ENCODE peak calls at places on chromosome 16, in eight cellular contexts. P, Z, M, T, B, X, O and K are unnamed samples.

GRCh38 chr16:72554935-72555334 is 383.0 kb upstream of the PMFBP1 start:
- DNase-seq in P (no peak), Z (no peak), M (no peak), T (peak; percentile 49), B (no peak), X (no peak), O (no peak), K (no peak)

GRCh38 chr16:28136751-28137434 is 73.4 kb upstream of the GSG1L start:
- DNase-seq in P (peak; percentile 2), Z (no peak), M (peak; percentile 51), T (no peak), B (no peak), X (no peak), O (no peak), K (peak; percentile 57)

GRCh38 chr16:12794486-12795399 is 8.9 kb downstream of the CPPED1 start:
- DNase-seq in P (no peak), Z (no peak), M (no peak), T (no peak), B (no peak), X (no peak), O (no peak), K (peak; percentile 51)

GRCh38 chr16:68472581-68472980 is 24.3 kb upstream of the SMPD3 start:
- DNase-seq in P (no peak), Z (no peak), M (no peak), T (no peak), B (no peak), X (no peak), O (no peak), K (no peak)

GRCh38 chr16:73049051-73049910 is 1.4 kb upstream of the ZFHX3 start:
- DNase-seq in P (no peak), Z (no peak), M (no peak), T (no peak), B (no peak), X (no peak), O (peak; percentile 69), K (no peak)

GRCh38 chr16:63228259-63228658 is 1192.0 kb upstream of the CDH8 start:
- DNase-seq in P (no peak), Z (no peak), M (no peak), T (no peak), B (no peak), X (no peak), O (no peak), K (no peak)

GRCh38 chr16:67841816-67842508 is at the start of gene THAP11:
- DNase-seq in P (peak; percentile 89), Z (peak; percentile 98), M (peak; percentile 96), T (peak; percentile 97), B (peak; percentile 91), X (peak; percentile 96), O (peak; percentile 97), K (peak; percentile 95)

GRCh38 chr16:74123826-74124225 is 172.8 kb upstream of the PSMD7 start:
- DNase-seq in P (no peak), Z (no peak), M (no peak), T (no peak), B (no peak), X (no peak), O (no peak), K (no peak)

GRCh38 chr16:65884018-65884417 is 482.5 kb upstream of the CDH5 start:
- DNase-seq in P (no peak), Z (no peak), M (no peak), T (no peak), B (no peak), X (no peak), O (no peak), K (no peak)

GRCh38 chr16:13560151-13560550 is 359.8 kb upstream of the ERCC4 start:
- DNase-seq in P (no peak), Z (no peak), M (no peak), T (no peak), B (no peak), X (no peak), O (no peak), K (no peak)

GRCh38 chr16:67378642-67379041 is 14.7 kb downstream of the TPPP3 start:
- DNase-seq in P (no peak), Z (no peak), M (no peak), T (no peak), B (no peak), X (no peak), O (no peak), K (no peak)

GRCh38 chr16:56212144-56212543 is 20.9 kb downstream of the GNAO1 start:
- DNase-seq in P (no peak), Z (no peak), M (no peak), T (no peak), B (no peak), X (no peak), O (no peak), K (no peak)

GRCh38 chr16:57741660-57742191 is 6.2 kb downstream of the KATNB1 start:
- DNase-seq in P (no peak), Z (no peak), M (no peak), T (no peak), B (no peak), X (no peak), O (peak; percentile 30), K (no peak)

GRCh38 chr16:8721693-8722348 is 47.4 kb downstream of the ABAT start:
- DNase-seq in P (no peak), Z (no peak), M (no peak), T (no peak), B (no peak), X (no peak), O (no peak), K (no peak)

GRCh38 chr16:72400257-72401078 is 228.5 kb upstream of the PMFBP1 start:
- DNase-seq in P (no peak), Z (no peak), M (peak; percentile 35), T (peak; percentile 87), B (no peak), X (peak; percentile 73), O (no peak), K (peak; percentile 51)

GRCh38 chr16:47970291-47970931 is 185.4 kb downstream of the ABCC12 start:
- DNase-seq in P (no peak), Z (no peak), M (no peak), T (peak; percentile 63), B (no peak), X (peak; percentile 10), O (no peak), K (peak; percentile 51)

GRCh38 chr16:4358831-4359561 is 7.9 kb upstream of the PAM16 start:
- DNase-seq in P (peak; percentile 51), Z (no peak), M (peak; percentile 38), T (peak; percentile 46), B (peak; percentile 70), X (peak; percentile 57), O (peak; percentile 85), K (no peak)
- H3K4me3 ChIP-seq in P (no peak overlapping the region), Z (no peak overlapping the region), M (no peak overlapping the region), T (no peak overlapping the region), B (no peak overlapping the region), X (no peak overlapping the region), O (no peak overlapping the region), K (no peak overlapping the region)

DNA sequence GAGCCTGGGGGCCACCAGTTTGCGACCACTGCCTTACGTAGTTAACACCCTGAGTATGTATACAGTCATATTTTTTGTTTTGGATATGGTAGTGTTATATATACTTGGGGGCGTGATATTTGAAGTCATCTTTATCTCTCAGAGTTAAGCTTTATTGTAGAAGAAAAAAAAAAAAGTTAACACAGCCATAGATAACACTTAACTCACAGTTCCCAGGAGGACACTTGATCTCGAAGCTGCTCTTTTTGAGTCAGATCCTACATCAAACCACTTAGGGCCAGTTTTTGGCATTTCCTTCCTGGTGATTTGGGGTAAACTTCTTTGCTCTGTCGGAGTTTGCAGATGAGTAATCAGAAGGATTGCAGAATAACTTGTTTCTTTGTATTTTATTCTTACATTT is 5.8 kb downstream of the ITPRIPL2 start:
- DNase-seq in P (no peak), Z (no peak), M (no peak), T (peak; percentile 95), B (no peak), X (peak; percentile 67), O (no peak), K (no peak)
- H3K4me3 ChIP-seq in P (no peak overlapping the region), Z (peak overlapping the region; percentile 31), M (no peak overlapping the region), T (peak overlapping the region; percentile 53), B (no peak overlapping the region), X (peak overlapping the region; percentile 47), O (peak overlapping the region; percentile 94), K (no peak overlapping the region)

DNA sequence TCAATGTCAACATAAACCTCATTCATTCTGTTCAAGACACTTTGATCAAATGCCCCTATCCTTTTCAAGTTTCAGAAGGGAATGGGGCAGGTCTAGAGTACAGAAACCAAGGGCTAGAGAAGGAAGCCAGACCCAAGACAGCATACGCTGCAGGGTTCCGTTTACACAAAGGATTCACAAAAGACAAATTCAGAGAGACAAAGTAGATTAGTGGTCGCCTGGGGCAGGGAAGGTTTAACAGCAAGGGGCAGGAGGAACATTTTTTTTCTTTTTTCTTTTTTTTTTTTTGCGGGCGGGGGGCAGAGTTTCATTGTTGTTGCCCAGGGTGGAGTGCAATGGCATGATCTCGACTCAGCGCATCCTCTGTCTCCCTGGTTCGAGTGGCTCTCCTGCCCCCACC is 19.9 kb upstream of the TRAP1 start:
- DNase-seq in P (no peak), Z (no peak), M (no peak), T (no peak), B (no peak), X (no peak), O (no peak), K (no peak)
- H3K4me3 ChIP-seq in P (no peak overlapping the region), Z (no peak overlapping the region), M (no peak overlapping the region), T (no peak overlapping the region), B (no peak overlapping the region), X (no peak overlapping the region), O (no peak overlapping the region), K (no peak overlapping the region)

GRCh38 chr16:1960665-1961630 is 1.6 kb downstream of the NDUFB10 start:
- DNase-seq in P (no peak), Z (no peak), M (peak; percentile 13), T (peak; percentile 50), B (no peak), X (peak; percentile 82), O (no peak), K (peak; percentile 68)
- H3K4me3 ChIP-seq in P (no peak overlapping the region), Z (peak overlapping the region; percentile 70), M (peak overlapping the region; percentile 91), T (peak overlapping the region; percentile 85), B (no peak overlapping the region), X (peak overlapping the region; percentile 90), O (peak overlapping the region; percentile 92), K (peak overlapping the region; percentile 81)

DNA sequence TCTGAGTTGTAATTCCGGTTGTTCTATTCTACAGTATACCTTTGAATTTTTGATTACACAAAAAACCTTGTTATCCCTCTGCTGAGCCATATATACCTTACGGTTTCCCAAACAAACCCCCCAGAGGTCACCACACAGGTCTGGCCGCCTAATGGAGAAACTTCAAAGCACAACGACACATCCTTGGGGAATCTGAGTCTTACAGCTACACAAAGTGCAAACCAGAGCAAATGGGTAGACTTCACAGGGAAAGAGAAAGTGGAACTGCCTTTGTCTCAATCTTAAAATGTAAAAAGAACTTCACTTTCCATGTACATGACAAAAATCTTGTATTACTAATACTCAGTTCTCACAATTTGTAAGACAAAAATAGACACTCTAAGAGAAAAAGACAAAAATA is 2.7 kb downstream of the FBXO31 start:
- DNase-seq in P (no peak), Z (no peak), M (peak; percentile 72), T (peak; percentile 47), B (peak; percentile 11), X (peak; percentile 79), O (no peak), K (no peak)
- H3K4me3 ChIP-seq in P (no peak overlapping the region), Z (peak overlapping the region; percentile 84), M (peak overlapping the region; percentile 90), T (peak overlapping the region; percentile 77), B (peak overlapping the region; percentile 79), X (peak overlapping the region; percentile 82), O (peak overlapping the region; percentile 77), K (no peak overlapping the region)